ENCODE peak calls at places on chromosome 13, in four cellular contexts. One of them, this sample, is unnamed.

GRCh38 chr13:60591348-60591747 is 194.3 kb downstream of the TDRD3 start:
- DNase-seq in NCI-H2081: no peak
- DNase-seq in heart left ventricle: no peak
- DNase-seq in spleen: no peak
- DNase-seq in this sample: no peak

GRCh38 chr13:93730780-93731179 is 504.2 kb downstream of the GPC6 start:
- DNase-seq in NCI-H2081: no peak
- DNase-seq in heart left ventricle: no peak
- DNase-seq in spleen: no peak
- DNase-seq in this sample: no peak

GRCh38 chr13:37143901-37144300 is 38.4 kb upstream of the CSNK1A1L start:
- DNase-seq in NCI-H2081: no peak
- DNase-seq in heart left ventricle: no peak
- DNase-seq in spleen: no peak
- DNase-seq in this sample: no peak

GRCh38 chr13:29999492-30000372 is 149.3 kb upstream of the UBL3 start:
- DNase-seq in NCI-H2081: no peak
- DNase-seq in heart left ventricle: no peak
- DNase-seq in spleen: no peak
- DNase-seq in this sample: no peak

GRCh38 chr13:49259586-49259985 is 11.9 kb downstream of the CDADC1 start:
- DNase-seq in NCI-H2081: no peak
- DNase-seq in heart left ventricle: no peak
- DNase-seq in spleen: no peak
- DNase-seq in this sample: no peak

GRCh38 chr13:25281937-25282332 is 5.4 kb downstream of the MTMR6 start:
- DNase-seq in NCI-H2081: no peak
- DNase-seq in heart left ventricle: no peak
- DNase-seq in spleen: no peak
- DNase-seq in this sample: no peak

GRCh38 chr13:20997301-20998061 is 63.9 kb downstream of the LATS2 start:
- DNase-seq in NCI-H2081: no peak
- DNase-seq in heart left ventricle: peak
- DNase-seq in spleen: no peak
- DNase-seq in this sample: no peak

GRCh38 chr13:44140146-44140545 is 233.5 kb upstream of the SERP2 start:
- DNase-seq in NCI-H2081: peak
- DNase-seq in heart left ventricle: no peak
- DNase-seq in spleen: no peak
- DNase-seq in this sample: no peak

GRCh38 chr13:36673838-36674326 is at the start of gene SERTM1:
- DNase-seq in NCI-H2081: peak
- DNase-seq in heart left ventricle: peak
- DNase-seq in spleen: peak
- DNase-seq in this sample: no peak

GRCh38 chr13:40537146-40537895 is 129.1 kb downstream of the FOXO1 start:
- DNase-seq in NCI-H2081: no peak
- DNase-seq in heart left ventricle: no peak
- DNase-seq in spleen: no peak
- DNase-seq in this sample: no peak

GRCh38 chr13:79459906-79460305 is 21.0 kb upstream of the NDFIP2 start:
- DNase-seq in NCI-H2081: no peak
- DNase-seq in heart left ventricle: no peak
- DNase-seq in spleen: no peak
- DNase-seq in this sample: no peak

GRCh38 chr13:30895773-30896172 is 10.3 kb upstream of the MEDAG start:
- DNase-seq in NCI-H2081: no peak
- DNase-seq in heart left ventricle: peak
- DNase-seq in spleen: no peak
- DNase-seq in this sample: no peak

GRCh38 chr13:110334841-110335490 is 27.9 kb downstream of the COL4A2 start:
- DNase-seq in NCI-H2081: no peak
- DNase-seq in heart left ventricle: no peak
- DNase-seq in spleen: no peak
- DNase-seq in this sample: no peak

GRCh38 chr13:46489586-46490023 is 63.4 kb upstream of the LRCH1 start:
- DNase-seq in NCI-H2081: no peak
- DNase-seq in heart left ventricle: no peak
- DNase-seq in spleen: no peak
- DNase-seq in this sample: no peak